ENCODE peak calls at places on chromosomes 11 and 22, in four cellular contexts. H is right lobe of liver, C is IMR-90, P is esophagus squamous epithelium. E is an unnamed sample.
A peak's percentile ranks its signal among the peaks of the same experiment; 100 is the strongest.

GRCh38 chr22:48258108-48258705 is 1495.8 kb downstream of the TBC1D22A start:
- DNase-seq in H (no peak), C (no peak), P (no peak), E (no peak)

GRCh38 chr11:45939836-45940235 is 17.4 kb downstream of the LARGE2 start:
- DNase-seq in H (no peak), C (peak; percentile 8), P (no peak), E (no peak)

GRCh38 chr11:62088331-62088933 is 35.4 kb upstream of the INCENP start:
- DNase-seq in H (no peak), C (no peak), P (no peak), E (no peak)

GRCh38 chr11:8577791-8578581 is 16.0 kb downstream of the STK33 start:
- DNase-seq in H (no peak), C (peak; percentile 43), P (no peak), E (no peak)

GRCh38 chr11:14907411-14908213 is 15.6 kb upstream of the CYP2R1 start:
- DNase-seq in H (peak; percentile 78), C (peak; percentile 21), P (peak; percentile 12), E (peak; percentile 40)

GRCh38 chr11:76167590-76167989 is 38.7 kb downstream of the WNT11 start:
- DNase-seq in H (no peak), C (no peak), P (no peak), E (no peak)

GRCh38 chr11:124115782-124116616 is 749 bp downstream of the VWA5A start:
- DNase-seq in H (peak; percentile 42), C (no peak), P (no peak), E (peak; percentile 21)

GRCh38 chr22:17192186-17192585 is 27.0 kb downstream of the ADA2 start:
- DNase-seq in H (no peak), C (no peak), P (no peak), E (no peak)

GRCh38 chr11:88521354-88522310 is 184.1 kb upstream of the CTSC start:
- DNase-seq in H (no peak), C (peak; percentile 34), P (no peak), E (no peak)

GRCh38 chr11:40037005-40037404 is 1422.4 kb downstream of the LRRC4C start:
- DNase-seq in H (no peak), C (no peak), P (no peak), E (no peak)

GRCh38 chr11:79086056-79086455 is 354.8 kb downstream of the TENM4 start:
- DNase-seq in H (no peak), C (no peak), P (no peak), E (no peak)

GRCh38 chr11:66262696-66263095 is 5.7 kb upstream of the RAB1B start:
- DNase-seq in H (no peak), C (no peak), P (no peak), E (no peak)
- TF ChIP-seq POLR2A in H (no peak), C (no peak), P (no peak), E (no peak)

GRCh38 chr11:127496165-127496564 is 495.6 kb upstream of the KIRREL3 start:
- DNase-seq in H (no peak), C (no peak), P (no peak), E (no peak)
- TF ChIP-seq POLR2A in H (no peak), C (no peak), P (no peak), E (no peak)

GRCh38 chr22:37809672-37810333 is 2.1 kb downstream of the GCAT start:
- DNase-seq in H (no peak), C (no peak), P (no peak), E (no peak)

GRCh38 chr22:37808294-37808657 is 542 bp downstream of the GCAT start:
- DNase-seq in H (no peak), C (peak; percentile 62), P (no peak), E (no peak)

GRCh38 chr22:37806409-37807338 is 1.1 kb upstream of the GCAT start:
- DNase-seq in H (peak; percentile 40), C (peak; percentile 52), P (no peak), E (peak; percentile 48)

GRCh38 chr22:37805878-37806277 is 1.9 kb upstream of the GCAT start:
- DNase-seq in H (no peak), C (no peak), P (no peak), E (no peak)

DNA sequence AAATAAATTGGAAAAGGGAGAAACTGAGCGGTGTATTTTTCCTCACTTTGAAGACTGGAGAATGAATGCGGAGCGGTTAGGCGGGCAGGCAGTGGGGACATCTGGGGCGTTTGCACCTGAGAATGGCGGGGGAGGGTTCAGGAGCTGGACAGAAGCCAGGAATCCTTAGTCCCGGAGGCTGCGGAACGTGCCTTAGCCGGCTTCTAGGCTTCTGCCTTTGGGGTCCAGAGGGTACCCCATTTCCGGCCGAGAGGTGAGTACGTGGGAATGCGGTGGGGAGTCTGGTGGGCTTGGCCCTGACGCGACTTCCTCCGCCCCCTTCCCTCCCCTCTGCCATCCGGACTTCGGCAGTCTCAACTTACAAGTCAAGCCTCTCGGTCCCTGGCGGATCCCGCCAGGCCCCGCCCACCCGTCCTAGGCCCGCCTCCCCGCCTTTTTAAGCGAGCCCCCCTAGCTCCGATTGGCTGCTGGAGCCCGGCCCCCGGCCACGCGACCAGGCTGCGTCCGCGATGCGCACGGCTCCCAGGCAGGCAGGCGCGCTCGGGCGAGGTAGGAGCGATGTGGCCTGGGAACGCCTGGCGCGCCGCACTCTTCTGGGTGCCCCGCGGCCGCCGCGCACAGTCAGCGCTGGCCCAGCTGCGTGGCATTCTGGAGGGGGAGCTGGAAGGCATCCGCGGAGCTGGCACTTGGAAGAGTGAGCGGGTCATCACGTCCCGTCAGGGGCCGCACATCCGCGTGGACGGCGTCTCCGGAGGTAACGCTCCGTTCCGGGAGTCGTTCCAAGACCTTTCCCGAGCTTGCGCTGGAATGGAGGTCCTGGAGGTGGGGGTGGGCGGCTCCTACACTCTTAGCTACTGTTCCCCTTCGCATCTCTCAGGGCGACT is at the start of gene GCAT:
- DNase-seq in H (peak; percentile 97), C (peak; percentile 95), P (peak; percentile 62), E (peak; percentile 97)
- TF ChIP-seq POLR2A in H (peak; percentile 66), C (peak; percentile 80), P (no peak), E (no peak)

DNA sequence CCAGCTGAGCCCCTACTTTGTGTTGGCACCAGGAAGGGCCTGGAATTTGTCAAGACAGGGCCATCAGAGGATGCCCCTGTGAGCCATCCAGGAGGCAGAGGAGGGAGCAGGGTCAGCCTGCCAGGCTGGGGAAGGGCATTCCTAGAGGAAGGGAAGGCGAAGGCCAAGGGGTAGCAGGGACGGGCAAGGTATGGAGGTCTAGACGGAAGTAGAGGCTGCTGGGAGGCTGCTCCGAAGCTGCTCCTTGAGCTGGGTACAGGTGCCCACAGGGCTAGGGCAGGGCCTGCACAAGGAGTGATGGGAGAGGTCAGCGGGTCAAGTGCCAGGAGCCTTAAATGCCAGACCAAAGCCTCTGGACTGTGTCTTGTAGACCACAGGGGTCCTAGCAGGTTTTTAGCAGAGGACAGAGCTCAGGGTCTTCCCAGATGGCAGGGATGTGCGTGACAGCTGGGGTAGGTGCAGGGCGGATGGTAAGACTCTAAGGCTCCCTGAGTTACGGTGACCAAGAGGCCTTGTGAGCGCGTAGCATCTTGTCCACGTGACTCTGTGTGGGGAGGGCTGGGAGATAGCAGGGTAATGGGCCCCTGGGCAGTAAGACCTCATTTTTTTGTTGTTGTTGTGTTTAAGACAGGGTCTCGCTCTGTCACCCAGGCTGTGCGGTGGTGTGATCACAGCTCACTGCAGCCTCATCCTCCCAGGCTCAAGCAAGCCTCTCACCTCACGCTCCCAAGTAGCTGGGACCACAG is 31.7 kb upstream of the CSNK1E start:
- DNase-seq in H (no peak), C (no peak), P (no peak), E (peak; percentile 15)
- TF ChIP-seq POLR2A in H (no peak), C (no peak), P (no peak), E (no peak)

DNA sequence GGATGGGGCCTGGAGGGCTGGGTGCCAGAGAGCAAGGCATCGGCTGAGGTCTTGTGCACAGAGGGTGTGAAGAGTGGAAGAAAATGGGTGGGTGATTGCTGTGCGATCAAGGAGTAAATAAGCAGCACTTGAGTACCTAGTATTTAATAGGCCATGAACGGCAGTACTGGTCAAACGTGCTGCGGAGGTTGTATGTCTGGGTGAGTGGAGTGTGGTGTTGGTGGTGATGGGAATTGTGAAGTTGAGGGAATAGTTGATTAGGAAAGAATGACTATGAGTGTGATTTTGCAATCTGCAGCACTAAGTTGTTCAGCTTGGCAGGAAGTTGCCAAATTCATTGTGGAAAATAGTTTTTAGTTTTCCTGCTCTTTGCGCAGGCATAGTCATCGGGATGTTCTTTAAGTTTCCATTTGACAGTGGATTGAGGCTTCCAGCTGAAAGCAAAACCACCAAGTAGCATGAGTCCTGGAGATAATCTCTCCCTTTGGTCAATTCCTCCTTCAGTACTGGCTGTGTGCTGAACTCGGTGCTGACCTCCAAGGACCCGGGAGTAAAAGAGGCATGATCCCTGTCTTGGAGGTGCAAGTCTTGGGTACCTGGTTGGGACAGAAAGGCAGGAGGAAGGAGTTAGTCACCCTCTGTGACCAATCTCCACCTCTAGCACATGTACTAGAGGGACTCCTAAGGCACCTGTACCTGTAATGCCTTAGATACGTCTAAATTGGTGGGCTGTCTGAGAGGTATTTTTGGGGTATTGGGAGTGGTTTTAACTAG is 2.1 kb downstream of the PANX1 start:
- DNase-seq in H (no peak), C (peak; percentile 89), P (no peak), E (no peak)
- TF ChIP-seq POLR2A in H (peak; percentile 90), C (peak; percentile 79), P (no peak), E (no peak)

GRCh38 chr11:72042059-72042425 is 38.3 kb downstream of the NUMA1 start:
- DNase-seq in H (no peak), C (no peak), P (no peak), E (no peak)

GRCh38 chr11:72041364-72042058 is 38.8 kb downstream of the NUMA1 start:
- DNase-seq in H (peak; percentile 66), C (peak; percentile 75), P (no peak), E (peak; percentile 82)

GRCh38 chr11:72038491-72038890 is 39.8 kb downstream of the IL18BP start:
- DNase-seq in H (no peak), C (peak; percentile 72), P (no peak), E (peak; percentile 65)

GRCh38 chr11:72039108-72039850 is 40.6 kb downstream of the IL18BP start:
- DNase-seq in H (no peak), C (peak; percentile 60), P (no peak), E (no peak)

DNA sequence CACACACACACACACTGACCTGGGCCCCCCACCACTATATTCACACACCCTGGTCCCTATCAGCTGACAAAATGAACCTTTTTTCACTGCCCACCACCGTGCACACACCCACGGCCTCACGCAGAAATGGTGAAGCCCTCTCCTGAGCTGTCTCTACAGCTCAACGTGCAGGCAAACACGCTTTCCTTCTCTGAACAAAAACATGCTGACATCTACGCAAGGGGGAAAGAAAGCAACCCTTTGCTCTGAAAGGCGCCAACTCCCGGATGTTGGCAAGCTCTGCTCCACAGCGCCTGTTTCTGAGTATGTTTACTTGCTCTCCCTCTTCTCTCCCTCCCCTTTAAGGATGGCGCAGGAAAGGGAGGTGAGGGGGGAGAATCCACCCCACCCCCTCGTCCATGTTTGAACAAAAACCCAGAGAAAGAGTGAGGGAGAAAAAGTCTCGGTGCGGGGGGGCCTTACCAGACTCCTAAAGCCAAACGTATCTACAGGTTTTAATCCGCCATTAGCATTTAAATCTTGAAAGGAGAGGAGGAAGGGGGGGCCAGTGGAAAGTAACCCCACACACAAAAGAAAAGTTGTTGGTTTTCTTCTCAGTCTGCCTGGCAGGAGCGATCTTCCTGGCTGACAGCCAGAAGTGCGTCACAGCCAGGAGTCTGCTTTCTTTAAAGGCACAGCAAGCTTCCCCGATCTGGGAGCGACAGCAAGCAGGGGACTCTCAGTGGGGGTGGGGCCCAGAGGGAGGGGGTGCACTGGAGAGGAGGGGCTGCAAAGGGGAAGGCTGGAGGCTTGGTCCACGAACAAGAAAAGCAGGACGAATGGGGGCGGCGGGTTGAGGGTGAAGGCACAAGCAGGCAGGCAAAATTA is 39.6 kb downstream of the NUMA1 start:
- DNase-seq in H (peak; percentile 93), C (peak; percentile 95), P (peak; percentile 32), E (peak; percentile 94)
- TF ChIP-seq POLR2A in H (no peak), C (peak; percentile 67), P (no peak), E (peak; percentile 27)

E was measured in breast epithelium.